ENCODE peak calls at places on chromosomes 6 and 20, in eight cellular contexts. X is MM.1S; O is right cardiac atrium; V is small intestine; W is AG04450; K is dorsolateral prefrontal cortex; S is naive thymus-derived CD4-positive, alpha-beta T cell; N is hepatocyte. D is an unnamed sample.

GRCh38 chr6:30543824-30544223 is 12.5 kb downstream of the GNL1 start:
- DNase-seq in X (no peak), O (no peak), V (no peak), W (no peak), K (no peak), S (peak), N (no peak), D (no peak)

GRCh38 chr6:138666636-138667035 is 106.9 kb upstream of the CCDC28A start:
- DNase-seq in X (no peak), O (no peak), V (no peak), W (no peak), K (no peak), S (no peak), N (no peak), D (peak)

GRCh38 chr6:166318649-166319600 is 10.7 kb upstream of the PRR18 start:
- DNase-seq in X (no peak), O (peak), V (no peak), W (no peak), K (no peak), S (no peak), N (no peak), D (no peak)

GRCh38 chr6:44498436-44498835 is 110.9 kb downstream of the CDC5L start:
- DNase-seq in X (no peak), O (no peak), V (no peak), W (no peak), K (no peak), S (no peak), N (no peak), D (no peak)

GRCh38 chr6:27582928-27583725 is 110.2 kb upstream of the ZNF184 start:
- DNase-seq in X (no peak), O (no peak), V (peak), W (no peak), K (no peak), S (no peak), N (peak), D (peak)

GRCh38 chr6:128914051-128914450 is 31.1 kb downstream of the LAMA2 start:
- DNase-seq in X (no peak), O (no peak), V (no peak), W (no peak), K (no peak), S (no peak), N (no peak), D (no peak)

GRCh38 chr6:77178821-77179220 is 284.5 kb downstream of the HTR1B start:
- DNase-seq in X (no peak), O (no peak), V (no peak), W (peak), K (no peak), S (no peak), N (no peak), D (peak)

GRCh38 chr6:153424719-153425400 is 293.8 kb upstream of the RGS17 start:
- DNase-seq in X (no peak), O (no peak), V (no peak), W (no peak), K (no peak), S (no peak), N (no peak), D (no peak)

GRCh38 chr6:4102687-4103244 is 23.8 kb upstream of the FAM217A start:
- DNase-seq in X (no peak), O (no peak), V (no peak), W (no peak), K (no peak), S (no peak), N (no peak), D (no peak)

GRCh38 chr20:49278036-49278816 is at the start of gene ZNFX1:
- DNase-seq in X (peak), O (peak), V (peak), W (peak), K (peak), S (peak), N (peak), D (peak)

GRCh38 chr6:163573503-163574179 is 159.1 kb downstream of the QKI start:
- DNase-seq in X (no peak), O (no peak), V (no peak), W (no peak), K (no peak), S (no peak), N (no peak), D (no peak)

GRCh38 chr6:161462148-161462547 is 188.3 kb upstream of the AGPAT4 start:
- DNase-seq in X (no peak), O (no peak), V (no peak), W (no peak), K (no peak), S (no peak), N (no peak), D (no peak)

GRCh38 chr6:105985816-105986632 is 100.1 kb upstream of the PRDM1 start:
- DNase-seq in X (no peak), O (peak), V (no peak), W (no peak), K (no peak), S (no peak), N (peak), D (no peak)

GRCh38 chr6:106556368-106556960 is 72.8 kb downstream of the RTN4IP1 start:
- DNase-seq in X (peak), O (no peak), V (peak), W (no peak), K (no peak), S (peak), N (no peak), D (no peak)

GRCh38 chr6:40545954-40546353 is 41.2 kb downstream of the LRFN2 start:
- DNase-seq in X (no peak), O (no peak), V (no peak), W (no peak), K (no peak), S (no peak), N (no peak), D (no peak)

GRCh38 chr20:20405619-20406018 is 37.7 kb downstream of the INSM1 start:
- DNase-seq in X (no peak), O (no peak), V (no peak), W (no peak), K (no peak), S (no peak), N (no peak), D (no peak)

GRCh38 chr20:20406306-20406705 is 38.4 kb downstream of the INSM1 start:
- DNase-seq in X (no peak), O (no peak), V (no peak), W (no peak), K (no peak), S (no peak), N (no peak), D (no peak)

GRCh38 chr20:20410678-20411077 is 42.8 kb downstream of the INSM1 start:
- DNase-seq in X (no peak), O (peak), V (peak), W (no peak), K (peak), S (no peak), N (peak), D (no peak)

GRCh38 chr20:20409326-20409725 is 41.4 kb downstream of the INSM1 start:
- DNase-seq in X (no peak), O (no peak), V (no peak), W (no peak), K (no peak), S (no peak), N (no peak), D (no peak)

GRCh38 chr20:20407891-20408805 is 40.2 kb downstream of the INSM1 start:
- DNase-seq in X (no peak), O (no peak), V (no peak), W (no peak), K (peak), S (no peak), N (no peak), D (no peak)
- H3K27ac ChIP-seq in X (no peak), O (no peak), V (no peak), W (no peak), K (peak), S (no peak), N (no peak), D (no peak)

GRCh38 chr6:1608222-1608975 is 1.3 kb upstream of the FOXC1 start:
- DNase-seq in X (no peak), O (no peak), V (no peak), W (no peak), K (no peak), S (no peak), N (peak), D (no peak)
- H3K4me3 ChIP-seq in X (no peak), O (peak), V (no peak), W (no peak), K (no peak), S (no peak), N (no peak), D (no peak)

GRCh38 chr20:51731771-51732453 is 36.3 kb downstream of the ATP9A start:
- DNase-seq in X (no peak), O (no peak), V (no peak), W (no peak), K (no peak), S (no peak), N (peak), D (peak)
- H3K27ac ChIP-seq in X (no peak), O (no peak), V (peak), W (peak), K (peak), S (no peak), N (peak), D (no peak)

DNA sequence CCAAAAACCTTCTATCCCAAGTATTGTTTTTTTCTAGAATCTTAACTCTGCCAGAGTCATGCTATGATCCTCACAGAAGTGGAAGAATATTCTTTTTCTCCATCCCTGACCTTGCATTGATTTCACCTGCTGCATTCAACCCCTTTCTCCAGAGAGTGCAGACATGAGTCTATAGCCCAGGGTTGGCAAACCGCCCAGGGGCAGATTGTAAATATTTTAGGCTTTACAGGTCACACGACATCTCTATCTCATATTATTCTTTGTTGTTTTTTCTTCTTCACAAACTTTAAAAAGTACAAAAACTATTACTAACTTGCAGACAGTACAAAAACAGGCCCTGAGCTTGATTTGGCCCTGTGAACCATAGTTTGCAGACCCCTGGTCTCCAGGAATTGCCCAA is 112.1 kb upstream of the ASF1A start:
- DNase-seq in X (no peak), O (no peak), V (no peak), W (no peak), K (no peak), S (no peak), N (no peak), D (no peak)
- H3K4me3 ChIP-seq in X (no peak), O (no peak), V (no peak), W (no peak), K (no peak), S (no peak), N (no peak), D (no peak)

GRCh38 chr6:12485226-12485764 is 195.1 kb downstream of the EDN1 start:
- DNase-seq in X (no peak), O (no peak), V (no peak), W (no peak), K (no peak), S (no peak), N (no peak), D (no peak)

GRCh38 chr6:12482386-12482785 is 192.2 kb downstream of the EDN1 start:
- DNase-seq in X (no peak), O (no peak), V (no peak), W (no peak), K (no peak), S (no peak), N (peak), D (no peak)

GRCh38 chr6:12483712-12484111 is 193.6 kb downstream of the EDN1 start:
- DNase-seq in X (peak), O (no peak), V (peak), W (peak), K (no peak), S (no peak), N (no peak), D (peak)

GRCh38 chr6:12485837-12486236 is 195.7 kb downstream of the EDN1 start:
- DNase-seq in X (no peak), O (no peak), V (no peak), W (no peak), K (no peak), S (no peak), N (no peak), D (no peak)

DNA sequence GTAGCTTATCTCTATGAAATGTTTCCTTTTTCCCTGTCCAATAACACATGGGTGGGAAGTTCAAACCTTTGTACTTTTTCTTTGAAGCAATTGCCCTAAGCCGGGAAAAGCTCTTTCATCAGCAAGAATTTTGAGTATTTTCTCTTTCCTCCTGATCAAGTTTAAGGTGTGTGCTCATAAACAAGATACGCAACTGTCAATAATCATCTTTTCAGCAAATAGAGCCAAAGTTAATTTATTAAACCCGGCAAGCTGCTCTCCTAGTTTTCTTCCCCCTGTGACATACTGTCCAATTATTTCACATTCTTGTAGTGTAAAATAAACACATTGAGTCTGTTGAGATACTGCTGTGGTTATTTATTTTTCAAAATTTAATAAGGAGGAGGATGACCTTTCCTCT is 194.4 kb downstream of the EDN1 start:
- DNase-seq in X (no peak), O (no peak), V (peak), W (no peak), K (no peak), S (no peak), N (no peak), D (no peak)
- H3K27ac ChIP-seq in X (no peak), O (no peak), V (no peak), W (no peak), K (no peak), S (no peak), N (no peak), D (no peak)

DNA sequence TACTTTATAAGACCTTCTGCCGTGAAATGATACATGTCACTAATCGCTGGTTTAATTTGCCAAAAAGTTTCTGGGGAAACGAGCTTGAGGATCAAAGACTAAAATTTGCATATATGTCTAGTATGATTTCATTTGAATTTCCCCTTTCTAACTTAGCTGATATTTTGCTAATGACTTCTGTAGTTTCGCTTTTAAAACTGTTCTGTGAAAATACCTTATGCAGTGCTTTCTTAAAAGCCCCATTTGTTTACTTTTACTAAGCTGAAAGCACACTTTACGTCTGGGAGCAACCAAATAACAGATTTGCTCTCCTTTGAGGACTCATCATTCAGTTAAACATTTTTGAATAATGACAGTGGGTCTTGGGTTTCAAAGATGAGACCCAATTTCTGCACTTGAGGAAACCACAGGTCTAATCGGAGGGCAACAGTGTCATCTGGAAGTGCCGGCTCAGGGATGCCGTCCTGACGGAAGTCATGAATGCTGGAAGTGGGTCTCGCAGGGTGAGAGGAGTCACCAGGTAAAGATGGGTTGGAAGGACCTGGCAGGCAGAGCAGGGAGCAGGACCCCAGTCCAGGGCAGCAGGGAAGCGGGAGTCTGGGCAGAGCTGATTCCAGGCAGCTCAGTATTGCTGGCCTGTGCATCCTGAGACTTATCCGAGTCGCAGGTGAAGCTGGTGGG is 33.2 kb downstream of the PLEKHG1 start:
- DNase-seq in X (peak), O (no peak), V (no peak), W (no peak), K (no peak), S (no peak), N (no peak), D (no peak)
- H3K4me3 ChIP-seq in X (no peak), O (no peak), V (peak), W (no peak), K (no peak), S (peak), N (no peak), D (no peak)

GRCh38 chr20:64247970-64248841 is 7.3 kb upstream of the PCMTD2 start:
- DNase-seq in X (no peak), O (no peak), V (no peak), W (no peak), K (no peak), S (no peak), N (no peak), D (no peak)
- H3K27ac ChIP-seq in X (no peak), O (no peak), V (no peak), W (no peak), K (no peak), S (no peak), N (no peak), D (no peak)

GRCh38 chr6:75933387-75933975 is 139.0 kb downstream of the IMPG1 start:
- DNase-seq in X (no peak), O (peak), V (no peak), W (no peak), K (no peak), S (no peak), N (no peak), D (no peak)

GRCh38 chr6:75936682-75937081 is 135.8 kb downstream of the IMPG1 start:
- DNase-seq in X (no peak), O (peak), V (no peak), W (no peak), K (no peak), S (no peak), N (no peak), D (no peak)

GRCh38 chr6:75935473-75935793 is 137.0 kb downstream of the IMPG1 start:
- DNase-seq in X (no peak), O (no peak), V (no peak), W (no peak), K (no peak), S (no peak), N (no peak), D (no peak)

GRCh38 chr6:75932067-75932466 is 140.4 kb downstream of the IMPG1 start:
- DNase-seq in X (no peak), O (no peak), V (peak), W (no peak), K (peak), S (no peak), N (peak), D (peak)

DNA sequence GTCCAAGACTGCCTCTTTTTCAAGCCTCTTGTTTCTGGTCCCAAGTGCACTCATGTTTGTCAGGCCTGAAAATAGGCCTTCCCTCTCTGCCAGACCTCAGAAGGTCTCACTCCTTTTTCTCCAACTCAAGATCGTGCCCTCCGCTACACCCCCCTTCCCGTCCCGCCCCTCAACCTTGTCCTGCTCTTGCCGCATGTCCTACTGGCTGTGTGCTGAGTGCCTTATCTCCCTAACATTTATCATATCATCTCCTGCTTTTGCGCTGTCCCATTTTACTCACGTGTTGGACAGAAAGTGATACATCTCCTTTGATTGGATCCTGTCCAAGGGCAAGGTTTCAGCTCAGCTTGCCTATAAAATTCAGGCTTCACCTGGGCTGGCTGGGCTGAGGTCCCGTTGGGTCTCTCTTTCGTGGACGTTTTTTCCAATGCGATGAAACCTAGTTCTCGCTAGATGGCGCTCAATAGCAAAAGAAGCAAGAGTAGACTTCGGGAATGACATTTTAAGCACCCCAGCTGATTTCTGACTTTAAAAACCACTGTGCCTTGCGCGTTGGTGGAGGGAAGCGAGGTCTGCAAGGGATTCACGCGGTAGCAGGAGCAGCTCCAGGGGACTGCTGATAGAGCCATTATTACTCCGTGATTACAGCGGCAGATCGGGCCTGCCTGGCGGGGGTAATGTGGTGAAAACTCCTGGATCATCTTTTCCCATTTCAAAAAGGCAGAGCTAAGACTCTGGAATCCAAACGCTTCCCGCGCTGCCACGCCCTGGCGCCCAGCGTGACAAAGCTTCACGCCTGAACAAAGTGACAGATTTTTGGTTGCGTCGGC is 137.6 kb downstream of the IMPG1 start:
- DNase-seq in X (peak), O (peak), V (peak), W (peak), K (peak), S (peak), N (peak), D (peak)
- H3K4me3 ChIP-seq in X (peak), O (peak), V (peak), W (peak), K (peak), S (peak), N (peak), D (peak)

GRCh38 chr20:4573564-4574355 is 147.9 kb upstream of the PRND start:
- DNase-seq in X (no peak), O (no peak), V (no peak), W (peak), K (peak), S (no peak), N (no peak), D (peak)
- H3K27ac ChIP-seq in X (no peak), O (no peak), V (peak), W (peak), K (no peak), S (no peak), N (no peak), D (peak)

D was measured in brain microvascular endothelial cell.